ENCODE peak calls at places on chromosomes 2 and 18, in four cellular contexts. Q is activated CD4-positive, alpha-beta T cell treated with anti-CD3 and anti-CD28 coated beads for 24 hours; T is right cardiac atrium; K is lung microvascular endothelial cell. L is an unnamed sample.
A peak's percentile ranks its signal among the peaks of the same experiment; 100 is the strongest.

GRCh38 chr18:23106575-23106974 is 28.7 kb upstream of the CABLES1 start:
- DNase-seq in T (no peak), Q (no peak), K (peak; percentile 83), L (peak; percentile 69)

GRCh38 chr2:9693646-9694045 is 62.8 kb upstream of the YWHAQ start:
- DNase-seq in K (no peak), Q (no peak), T (no peak), L (no peak)

GRCh38 chr2:235156055-235156454 is 204.2 kb downstream of the SH3BP4 start:
- DNase-seq in Q (no peak), T (no peak), K (no peak), L (no peak)

GRCh38 chr2:26246818-26247217 is 2.1 kb downstream of the HADHB start:
- DNase-seq in T (peak; percentile 25), K (peak; percentile 6), Q (no peak), L (no peak)

GRCh38 chr18:57803119-57803969 is at the start of gene ATP8B1:
- DNase-seq in T (peak; percentile 83), Q (no peak), K (peak; percentile 82), L (peak; percentile 79)

GRCh38 chr18:70046207-70046606 is 98.5 kb upstream of the CD226 start:
- DNase-seq in T (peak; percentile 23), K (no peak), Q (no peak), L (no peak)

GRCh38 chr18:73331212-73331772 is 463.5 kb upstream of the NETO1 start:
- DNase-seq in Q (no peak), T (no peak), K (no peak), L (no peak)

GRCh38 chr2:109318150-109318948 is 189.3 kb downstream of the SH3RF3 start:
- DNase-seq in K (peak; percentile 78), T (peak; percentile 87), Q (no peak), L (peak; percentile 91)

GRCh38 chr2:9356336-9356735 is 67.0 kb downstream of the ITGB1BP1 start:
- DNase-seq in Q (no peak), T (no peak), K (no peak), L (no peak)

GRCh38 chr18:62486290-62486964 is 36.4 kb upstream of the ZCCHC2 start:
- DNase-seq in Q (no peak), T (no peak), K (peak; percentile 33), L (no peak)

GRCh38 chr18:46344416-46345180 is 240.4 kb downstream of the HAUS1 start:
- DNase-seq in T (no peak), Q (no peak), K (no peak), L (no peak)

GRCh38 chr18:59502222-59502898 is 143.3 kb upstream of the LMAN1 start:
- DNase-seq in K (peak; percentile 65), Q (no peak), T (peak; percentile 36), L (peak; percentile 75)

GRCh38 chr2:236637691-236638569 is 68.3 kb downstream of the ACKR3 start:
- DNase-seq in Q (no peak), K (no peak), T (no peak), L (no peak)

GRCh38 chr18:67243799-67244587 is 272.5 kb downstream of the DSEL start:
- DNase-seq in T (no peak), Q (no peak), K (peak; percentile 40), L (no peak)

GRCh38 chr2:211498551-211499205 is 942.3 kb downstream of the CPS1 start:
- DNase-seq in K (no peak), Q (no peak), T (no peak), L (no peak)

GRCh38 chr18:53906681-53907080 is 317.8 kb downstream of the MBD2 start:
- DNase-seq in K (no peak), Q (no peak), T (no peak), L (no peak)

GRCh38 chr2:152627010-152627957 is 90.0 kb downstream of the PRPF40A start:
- DNase-seq in T (no peak), Q (no peak), K (peak; percentile 63), L (peak; percentile 36)

GRCh38 chr18:78753240-78753639 is 226.4 kb upstream of the SALL3 start:
- DNase-seq in T (no peak), Q (no peak), K (no peak), L (no peak)

GRCh38 chr2:219010162-219010756 is 17.0 kb upstream of the CRYBA2 start:
- DNase-seq in K (no peak), T (no peak), Q (no peak), L (no peak)

GRCh38 chr2:168964251-168964807 is 63.2 kb downstream of the G6PC2 start:
- DNase-seq in T (no peak), K (no peak), Q (no peak), L (no peak)

GRCh38 chr2:216300921-216301320 is 71.4 kb downstream of the MARCHF4 start:
- DNase-seq in K (no peak), T (no peak), Q (no peak), L (no peak)

GRCh38 chr2:8685697-8686358 is 4.0 kb downstream of the ID2 start:
- DNase-seq in Q (peak; percentile 75), K (peak; percentile 35), T (peak; percentile 66), L (peak; percentile 71)

GRCh38 chr18:29096380-29096779 is 919.5 kb upstream of the CDH2 start:
- DNase-seq in K (no peak), T (no peak), Q (no peak), L (no peak)

GRCh38 chr18:58091099-58091611 is 47.1 kb downstream of the NEDD4L start:
- DNase-seq in Q (no peak), K (no peak), T (no peak), L (no peak)

GRCh38 chr2:170354409-170354808 is 176.5 kb downstream of the MYO3B start:
- DNase-seq in K (no peak), T (no peak), Q (no peak), L (no peak)

GRCh38 chr2:41741951-41742563 is 305.8 kb upstream of the PKDCC start:
- DNase-seq in K (no peak), T (no peak), Q (no peak), L (no peak)

GRCh38 chr2:231531408-231532188 is 1.4 kb upstream of the NMUR1 start:
- DNase-seq in T (no peak), Q (no peak), K (no peak), L (peak; percentile 48)

GRCh38 chr18:48220146-48220499 is 189.1 kb downstream of the ZBTB7C start:
- DNase-seq in K (no peak), Q (no peak), T (no peak), L (no peak)

GRCh38 chr2:158211516-158211915 is 109.8 kb downstream of the UPP2 start:
- DNase-seq in T (no peak), Q (no peak), K (peak; percentile 22), L (no peak)

GRCh38 chr2:241035818-241036396 is 37.5 kb downstream of the SNED1 start:
- DNase-seq in Q (no peak), T (no peak), K (no peak), L (no peak)

GRCh38 chr18:48621240-48621639 is 82.4 kb downstream of the CTIF start:
- DNase-seq in Q (no peak), T (no peak), K (peak; percentile 61), L (peak; percentile 88)

GRCh38 chr2:57373530-57373929 is 673.1 kb upstream of the VRK2 start:
- DNase-seq in Q (no peak), K (peak; percentile 94), T (no peak), L (peak; percentile 33)

GRCh38 chr2:2704380-2705093 is 373.5 kb upstream of the MYT1L start:
- DNase-seq in K (no peak), T (no peak), Q (no peak), L (no peak)

GRCh38 chr18:7414459-7414858 is 152.7 kb upstream of the PTPRM start:
- DNase-seq in K (peak; percentile 26), Q (no peak), T (peak; percentile 33), L (no peak)

GRCh38 chr2:177554365-177554764 is 161.8 kb downstream of the AGPS start:
- DNase-seq in Q (no peak), T (no peak), K (no peak), L (no peak)

GRCh38 chr2:163046615-163047014 is 208.0 kb upstream of the KCNH7 start:
- DNase-seq in T (no peak), K (no peak), Q (no peak), L (no peak)

GRCh38 chr2:120432293-120432975 is 86.5 kb downstream of the INHBB start:
- DNase-seq in K (no peak), T (no peak), Q (no peak), L (no peak)

L was measured in hepatic stellate cell.